ENCODE peak calls at places on chromosomes 6 and 20, in six cellular contexts. One of them, this sample, is unnamed. For H3K9me3, the result is how much of the 10 kb centered on the place peaks cover.

GRCh38 chr6:5679696-5680494 is 326.8 kb downstream of the NRN1 start:
- DNase-seq in tibial artery: no peak
- DNase-seq in hepatocyte: no peak
- DNase-seq in pancreas: no peak
- DNase-seq in left lung: no peak
- DNase-seq in ovary: no peak
- DNase-seq in this sample: no peak

GRCh38 chr6:336159-337114 is 44.1 kb downstream of the DUSP22 start:
- DNase-seq in tibial artery: peak
- DNase-seq in hepatocyte: no peak
- DNase-seq in pancreas: no peak
- DNase-seq in left lung: no peak
- DNase-seq in ovary: no peak
- DNase-seq in this sample: no peak

GRCh38 chr6:48813821-48814220 is 649.2 kb downstream of the MMUT start:
- DNase-seq in tibial artery: no peak
- DNase-seq in hepatocyte: no peak
- DNase-seq in pancreas: no peak
- DNase-seq in left lung: no peak
- DNase-seq in ovary: no peak
- DNase-seq in this sample: no peak

GRCh38 chr6:15905488-15906392 is 223.1 kb upstream of the MYLIP start:
- DNase-seq in tibial artery: no peak
- DNase-seq in hepatocyte: no peak
- DNase-seq in pancreas: no peak
- DNase-seq in left lung: no peak
- DNase-seq in ovary: no peak
- DNase-seq in this sample: no peak

GRCh38 chr6:1678201-1678600 is 68.5 kb downstream of the FOXC1 start:
- DNase-seq in tibial artery: no peak
- DNase-seq in hepatocyte: no peak
- DNase-seq in pancreas: no peak
- DNase-seq in left lung: no peak
- DNase-seq in ovary: no peak
- DNase-seq in this sample: peak

GRCh38 chr20:2089447-2089846 is 12.2 kb upstream of the STK35 start:
- DNase-seq in tibial artery: no peak
- DNase-seq in hepatocyte: no peak
- DNase-seq in pancreas: no peak
- DNase-seq in left lung: no peak
- DNase-seq in ovary: no peak
- DNase-seq in this sample: peak

GRCh38 chr6:78824045-78824444 is 43.3 kb upstream of the IRAK1BP1 start:
- DNase-seq in tibial artery: no peak
- DNase-seq in hepatocyte: no peak
- DNase-seq in pancreas: no peak
- DNase-seq in left lung: no peak
- DNase-seq in ovary: no peak
- DNase-seq in this sample: no peak

GRCh38 chr6:1820714-1821113 is 211.0 kb downstream of the FOXC1 start:
- DNase-seq in tibial artery: no peak
- DNase-seq in hepatocyte: no peak
- DNase-seq in pancreas: no peak
- DNase-seq in left lung: no peak
- DNase-seq in ovary: no peak
- DNase-seq in this sample: no peak

GRCh38 chr20:11394145-11394833 is 523.4 kb upstream of the BTBD3 start:
- DNase-seq in tibial artery: no peak
- DNase-seq in hepatocyte: no peak
- DNase-seq in pancreas: no peak
- DNase-seq in left lung: no peak
- DNase-seq in ovary: no peak
- DNase-seq in this sample: no peak

GRCh38 chr6:34132486-34133185 is 13.3 kb downstream of the GRM4 start:
- DNase-seq in tibial artery: no peak
- DNase-seq in hepatocyte: peak
- DNase-seq in pancreas: no peak
- DNase-seq in left lung: no peak
- DNase-seq in ovary: peak
- DNase-seq in this sample: peak

GRCh38 chr6:89828988-89829590 is 591 bp upstream of the CASP8AP2 start:
- DNase-seq in tibial artery: no peak
- DNase-seq in hepatocyte: no peak
- DNase-seq in pancreas: no peak
- DNase-seq in left lung: no peak
- DNase-seq in ovary: no peak
- DNase-seq in this sample: peak

GRCh38 chr20:17669306-17669931 is 12.6 kb downstream of the RRBP1 start:
- DNase-seq in tibial artery: no peak
- DNase-seq in hepatocyte: no peak
- DNase-seq in pancreas: no peak
- DNase-seq in left lung: no peak
- DNase-seq in ovary: no peak
- DNase-seq in this sample: no peak

GRCh38 chr6:147954938-147955337 is 387.7 kb upstream of the SASH1 start:
- DNase-seq in tibial artery: no peak
- DNase-seq in hepatocyte: no peak
- DNase-seq in pancreas: no peak
- DNase-seq in left lung: no peak
- DNase-seq in ovary: no peak
- DNase-seq in this sample: no peak

GRCh38 chr20:40748182-40748581 is 59.1 kb upstream of the MAFB start:
- DNase-seq in tibial artery: no peak
- DNase-seq in hepatocyte: no peak
- DNase-seq in pancreas: no peak
- DNase-seq in left lung: no peak
- DNase-seq in ovary: no peak
- DNase-seq in this sample: no peak

GRCh38 chr6:33978593-33979150 is 167.2 kb downstream of the GRM4 start:
- DNase-seq in tibial artery: peak
- DNase-seq in hepatocyte: no peak
- DNase-seq in pancreas: no peak
- DNase-seq in left lung: peak
- DNase-seq in ovary: no peak
- DNase-seq in this sample: peak

GRCh38 chr20:13661070-13661687 is 22.4 kb upstream of the TASP1 start:
- DNase-seq in tibial artery: no peak
- DNase-seq in hepatocyte: no peak
- DNase-seq in pancreas: no peak
- DNase-seq in left lung: no peak
- DNase-seq in ovary: no peak
- DNase-seq in this sample: no peak

GRCh38 chr20:438581-439469 is 23.5 kb downstream of the TBC1D20 start:
- DNase-seq in tibial artery: no peak
- DNase-seq in hepatocyte: no peak
- DNase-seq in pancreas: no peak
- DNase-seq in left lung: no peak
- DNase-seq in ovary: no peak
- DNase-seq in this sample: no peak

GRCh38 chr6:13395272-13396237 is 67.2 kb upstream of the TBC1D7 start:
- DNase-seq in tibial artery: peak
- DNase-seq in hepatocyte: peak
- DNase-seq in pancreas: peak
- DNase-seq in left lung: peak
- DNase-seq in ovary: no peak
- DNase-seq in this sample: no peak

GRCh38 chr6:157613011-157613522 is 210.0 kb upstream of the SNX9 start:
- DNase-seq in tibial artery: no peak
- DNase-seq in hepatocyte: peak
- DNase-seq in pancreas: no peak
- DNase-seq in left lung: no peak
- DNase-seq in ovary: no peak
- DNase-seq in this sample: no peak

GRCh38 chr6:146965110-146965689 is 239.0 kb upstream of the STXBP5 start:
- DNase-seq in tibial artery: no peak
- DNase-seq in hepatocyte: no peak
- DNase-seq in pancreas: no peak
- DNase-seq in left lung: no peak
- DNase-seq in ovary: no peak
- DNase-seq in this sample: no peak

GRCh38 chr20:7855545-7855944 is 84.7 kb downstream of the HAO1 start:
- DNase-seq in tibial artery: no peak
- DNase-seq in hepatocyte: no peak
- DNase-seq in pancreas: no peak
- DNase-seq in left lung: no peak
- DNase-seq in ovary: no peak
- DNase-seq in this sample: no peak

GRCh38 chr6:11149551-11149950 is 38.0 kb upstream of the ERVFRD-1 start:
- DNase-seq in tibial artery: no peak
- DNase-seq in hepatocyte: no peak
- DNase-seq in pancreas: no peak
- DNase-seq in left lung: no peak
- DNase-seq in ovary: no peak
- DNase-seq in this sample: no peak

DNA sequence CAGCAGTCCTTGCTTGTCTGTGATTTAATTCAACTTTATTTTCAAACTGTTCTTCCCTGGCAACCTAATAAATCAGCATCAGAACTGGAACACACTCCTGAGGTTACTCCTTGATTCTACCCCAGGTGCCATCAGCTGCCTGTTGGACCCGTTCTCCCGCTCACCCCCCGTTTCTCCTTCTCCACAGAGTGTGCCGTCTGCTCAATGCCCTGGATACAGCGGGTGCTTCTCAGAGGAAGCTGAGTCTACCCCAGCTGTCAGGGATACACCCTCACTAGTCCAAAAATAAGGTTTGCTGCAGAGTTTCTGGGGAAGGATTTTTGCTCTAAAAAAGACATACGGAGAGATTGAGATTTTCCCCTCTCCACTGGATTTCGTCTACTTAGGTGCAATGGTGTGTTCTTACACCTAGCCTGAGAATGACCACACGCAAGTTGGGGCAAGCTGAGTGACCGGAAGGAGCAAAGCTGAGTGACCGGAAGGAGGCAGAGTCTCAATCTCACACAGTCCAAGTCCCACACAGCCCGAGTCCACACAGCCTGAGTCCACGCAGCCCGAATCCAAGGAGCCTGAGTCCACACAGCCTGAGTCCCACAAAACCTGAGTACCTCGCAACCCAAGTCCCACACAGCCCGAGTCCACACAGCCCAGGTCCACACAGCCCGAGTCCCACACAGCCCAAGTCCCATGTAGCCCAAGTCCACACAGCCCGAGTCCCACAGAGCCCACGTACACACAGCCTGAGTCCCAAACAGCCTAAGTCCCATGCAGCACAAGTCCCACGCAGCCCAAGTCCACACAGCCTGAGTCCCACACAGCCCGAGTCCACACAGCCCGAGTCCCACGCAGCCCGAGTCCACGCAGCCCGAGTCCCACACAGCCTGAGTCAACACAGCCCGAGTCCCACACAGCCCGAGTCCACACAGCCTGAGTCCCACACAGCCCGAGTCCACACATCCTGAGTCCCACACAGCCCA is 58.6 kb upstream of the DACT2 start:
- DNase-seq in tibial artery: peak
- DNase-seq in hepatocyte: no peak
- DNase-seq in pancreas: peak
- DNase-seq in left lung: no peak
- DNase-seq in ovary: peak
- DNase-seq in this sample: no peak
- H3K9me3 ChIP-seq in tibial artery: under half
- H3K9me3 ChIP-seq in hepatocyte: under half
- H3K9me3 ChIP-seq in pancreas: under half
- H3K9me3 ChIP-seq in left lung: under half
- H3K9me3 ChIP-seq in ovary: under half
- H3K9me3 ChIP-seq in this sample: under half

GRCh38 chr6:100459291-100459690 is 5.4 kb downstream of the SIM1 start:
- DNase-seq in tibial artery: no peak
- DNase-seq in hepatocyte: no peak
- DNase-seq in pancreas: no peak
- DNase-seq in left lung: no peak
- DNase-seq in ovary: no peak
- DNase-seq in this sample: no peak
- H3K9me3 ChIP-seq in tibial artery: under half
- H3K9me3 ChIP-seq in hepatocyte: under half
- H3K9me3 ChIP-seq in pancreas: under half
- H3K9me3 ChIP-seq in left lung: under half
- H3K9me3 ChIP-seq in ovary: under half
- H3K9me3 ChIP-seq in this sample: under half

GRCh38 chr6:111159628-111160027 is 72.3 kb downstream of the SLC16A10 start:
- DNase-seq in tibial artery: no peak
- DNase-seq in hepatocyte: no peak
- DNase-seq in pancreas: no peak
- DNase-seq in left lung: no peak
- DNase-seq in ovary: no peak
- DNase-seq in this sample: no peak
- H3K9me3 ChIP-seq in tibial artery: under half
- H3K9me3 ChIP-seq in hepatocyte: under half
- H3K9me3 ChIP-seq in pancreas: under half
- H3K9me3 ChIP-seq in left lung: under half
- H3K9me3 ChIP-seq in ovary: under half
- H3K9me3 ChIP-seq in this sample: under half

GRCh38 chr6:107153061-107153460 is 37.7 kb upstream of the BEND3 start:
- DNase-seq in tibial artery: no peak
- DNase-seq in hepatocyte: peak
- DNase-seq in pancreas: no peak
- DNase-seq in left lung: no peak
- DNase-seq in ovary: no peak
- DNase-seq in this sample: no peak
- H3K9me3 ChIP-seq in tibial artery: under half
- H3K9me3 ChIP-seq in hepatocyte: under half
- H3K9me3 ChIP-seq in pancreas: under half
- H3K9me3 ChIP-seq in left lung: under half
- H3K9me3 ChIP-seq in ovary: under half
- H3K9me3 ChIP-seq in this sample: under half

GRCh38 chr20:56323656-56324055 is 35.1 kb upstream of the FAM210B start:
- DNase-seq in tibial artery: no peak
- DNase-seq in hepatocyte: no peak
- DNase-seq in pancreas: no peak
- DNase-seq in left lung: no peak
- DNase-seq in ovary: no peak
- DNase-seq in this sample: no peak
- H3K9me3 ChIP-seq in tibial artery: under half
- H3K9me3 ChIP-seq in hepatocyte: under half
- H3K9me3 ChIP-seq in pancreas: under half
- H3K9me3 ChIP-seq in left lung: under half
- H3K9me3 ChIP-seq in ovary: under half
- H3K9me3 ChIP-seq in this sample: under half

GRCh38 chr20:49286689-49287551 is 9.1 kb upstream of the ZNFX1 start:
- DNase-seq in tibial artery: no peak
- DNase-seq in hepatocyte: peak
- DNase-seq in pancreas: no peak
- DNase-seq in left lung: no peak
- DNase-seq in ovary: no peak
- DNase-seq in this sample: peak
- H3K9me3 ChIP-seq in tibial artery: under half
- H3K9me3 ChIP-seq in hepatocyte: under half
- H3K9me3 ChIP-seq in pancreas: under half
- H3K9me3 ChIP-seq in left lung: under half
- H3K9me3 ChIP-seq in ovary: under half
- H3K9me3 ChIP-seq in this sample: under half